ENCODE peak calls at places on chromosomes 7 and 10, in four cellular contexts. C is PC-3, S is GM23248, A is SK-N-SH. U is an unnamed sample.

GRCh38 chr7:139648941-139649425 is 125.5 kb downstream of the CLEC2L start:
- DNase-seq in C (no peak), S (no peak), A (no peak), U (no peak)

GRCh38 chr10:7408003-7408493 is 2.8 kb downstream of the SFMBT2 start:
- DNase-seq in C (no peak), S (peak; percentile 36), A (no peak), U (peak; percentile 64)

GRCh38 chr10:49502358-49502757 is 36.6 kb downstream of the ERCC6 start:
- DNase-seq in C (no peak), S (peak; percentile 39), A (no peak), U (no peak)

GRCh38 chr7:86942081-86942480 is 117.4 kb downstream of the ELAPOR2 start:
- DNase-seq in C (peak; percentile 55), S (no peak), A (no peak), U (peak; percentile 30)

GRCh38 chr7:32051128-32051527 is 19.1 kb downstream of the PDE1C start:
- DNase-seq in C (no peak), S (no peak), A (no peak), U (no peak)

GRCh38 chr7:7719235-7719634 is 828 bp upstream of the RPA3 start:
- DNase-seq in C (peak; percentile 77), S (peak; percentile 82), A (peak; percentile 47), U (no peak)

GRCh38 chr10:14063531-14064317 is 267.0 kb downstream of the FRMD4A start:
- DNase-seq in C (no peak), S (peak; percentile 72), A (no peak), U (no peak)

GRCh38 chr10:26946103-26946907 is 85.5 kb upstream of the ABI1 start:
- DNase-seq in C (peak; percentile 42), S (no peak), A (no peak), U (no peak)

GRCh38 chr7:111763221-111763791 is 201.0 kb upstream of the IMMP2L start:
- DNase-seq in C (peak; percentile 55), S (peak; percentile 77), A (peak; percentile 75), U (peak; percentile 69)

GRCh38 chr7:44176486-44176885 is 12.8 kb downstream of the GCK start:
- DNase-seq in C (no peak), S (no peak), A (no peak), U (no peak)

GRCh38 chr7:3087243-3087642 is 43.6 kb upstream of the CARD11 start:
- DNase-seq in C (no peak), S (no peak), A (no peak), U (peak; percentile 11)

GRCh38 chr7:76260171-76260703 is 42.2 kb upstream of the HSPB1 start:
- DNase-seq in C (peak; percentile 39), S (peak; percentile 55), A (peak; percentile 98), U (peak; percentile 97)

GRCh38 chr10:88110355-88110754 is 246.9 kb downstream of the PTEN start:
- DNase-seq in C (no peak), S (peak; percentile 81), A (no peak), U (no peak)

GRCh38 chr7:38070718-38071117 is 107.3 kb upstream of the STARD3NL start:
- DNase-seq in C (peak; percentile 47), S (peak; percentile 39), A (peak; percentile 73), U (peak; percentile 48)

GRCh38 chr10:59626523-59626869 is 83.2 kb downstream of the SLC16A9 start:
- DNase-seq in C (peak; percentile 26), S (no peak), A (no peak), U (no peak)

GRCh38 chr7:108030536-108030935 is 27.6 kb upstream of the LAMB1 start:
- DNase-seq in C (no peak), S (peak; percentile 79), A (no peak), U (no peak)

GRCh38 chr10:95618101-95618500 is 38.4 kb downstream of the ALDH18A1 start:
- DNase-seq in C (no peak), S (no peak), A (no peak), U (no peak)

GRCh38 chr7:50649259-50649885 is 84.2 kb upstream of the DDC start:
- DNase-seq in C (no peak), S (no peak), A (no peak), U (no peak)

GRCh38 chr10:87092356-87092860 is 2.2 kb downstream of the GLUD1 start:
- DNase-seq in C (peak; percentile 49), S (peak; percentile 75), A (no peak), U (peak; percentile 7)

GRCh38 chr10:133377025-133377817 is 1.8 kb upstream of the PAOX start:
- DNase-seq in C (no peak), S (no peak), A (no peak), U (no peak)

GRCh38 chr10:91901784-91902677 is 7.3 kb downstream of the FGFBP3 start:
- DNase-seq in C (peak; percentile 93), S (peak; percentile 93), A (no peak), U (no peak)

GRCh38 chr10:7611909-7612308 is 54.9 kb downstream of the ITIH5 start:
- DNase-seq in C (no peak), S (peak; percentile 63), A (no peak), U (no peak)

GRCh38 chr10:119449760-119450461 is 92.6 kb downstream of the RGS10 start:
- DNase-seq in C (peak; percentile 89), S (peak; percentile 100), A (no peak), U (no peak)

GRCh38 chr10:131732631-131733127 is 168.1 kb upstream of the PPP2R2D start:
- DNase-seq in C (peak; percentile 7), S (no peak), A (no peak), U (no peak)

GRCh38 chr7:45033261-45033930 is 33.4 kb downstream of the CCM2 start:
- DNase-seq in C (peak; percentile 10), S (peak; percentile 87), A (peak; percentile 34), U (no peak)

GRCh38 chr10:971150-971542 is 17.1 kb upstream of the GTPBP4 start:
- DNase-seq in C (no peak), S (peak; percentile 57), A (peak; percentile 57), U (no peak)

GRCh38 chr10:126242352-126243260 is 145.7 kb downstream of the ADAM12 start:
- DNase-seq in C (no peak), S (peak; percentile 93), A (peak; percentile 80), U (no peak)

GRCh38 chr7:27619492-27619891 is 43.2 kb downstream of the HIBADH start:
- DNase-seq in C (peak; percentile 8), S (no peak), A (no peak), U (no peak)
- H3K9me3 ChIP-seq in C (peaks cover 24% of the 10 kb centered on the region), S (no peaks in the 10 kb centered on the region), A (peaks cover 23% of the 10 kb centered on the region), U (peaks cover 20% of the 10 kb centered on the region)

DNA sequence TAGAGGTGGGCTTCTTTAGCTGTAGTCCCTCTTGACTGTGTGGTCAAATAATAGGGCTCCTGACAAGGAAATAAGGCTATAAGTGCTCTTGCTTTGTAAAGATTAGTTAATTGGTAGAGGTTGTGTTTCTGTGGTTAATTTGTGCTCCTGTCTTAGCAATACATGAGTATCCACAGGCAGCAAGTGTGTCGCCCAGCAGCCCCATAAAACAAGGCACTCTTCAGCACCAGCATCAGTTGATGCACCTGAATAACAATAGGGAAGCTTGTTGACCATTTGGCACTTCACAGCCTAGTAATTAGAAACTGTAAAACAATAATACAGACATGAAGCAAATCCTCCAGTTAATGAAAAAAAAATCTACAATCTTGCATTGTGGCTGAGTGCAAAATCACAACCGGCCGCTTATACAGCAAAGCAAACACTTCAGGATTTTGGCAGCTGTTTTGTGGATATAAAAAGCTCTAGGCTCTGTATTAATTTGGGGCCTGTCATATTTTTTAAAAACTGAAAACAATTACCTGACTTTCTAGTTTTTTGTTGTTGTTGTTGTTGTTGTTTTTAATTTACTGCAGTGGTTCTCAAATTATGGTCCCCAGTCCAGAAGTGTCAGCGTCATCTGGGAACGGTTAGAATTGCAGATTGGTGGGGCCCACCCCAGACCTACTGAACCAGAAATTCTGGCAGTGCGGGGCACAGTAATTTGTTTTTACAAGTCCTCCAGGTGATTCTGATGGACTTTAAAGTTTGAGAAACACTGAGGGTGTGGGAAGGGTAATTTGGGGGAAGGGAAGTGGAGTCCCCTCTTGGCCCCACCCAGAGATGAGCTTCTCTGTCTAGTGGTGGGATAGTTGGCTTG is 56.8 kb downstream of the AUTS2 start:
- DNase-seq in C (no peak), S (no peak), A (no peak), U (no peak)
- TF ChIP-seq EZH2phosphoT487 in C (no peak), S (no peak), A (no peak), U (no peak)

GRCh38 chr10:123301077-123301875 is 147.1 kb downstream of the BUB3 start:
- DNase-seq in C (peak; percentile 60), S (peak; percentile 69), A (peak; percentile 40), U (peak; percentile 41)
- H3K9ac ChIP-seq in C (no peak overlapping the region), S (no peak overlapping the region), A (no peak overlapping the region), U (no peak overlapping the region)

GRCh38 chr10:128721851-128722250 is 595.6 kb upstream of the MKI67 start:
- DNase-seq in C (no peak), S (no peak), A (no peak), U (no peak)

GRCh38 chr10:128725531-128725930 is 599.3 kb upstream of the MKI67 start:
- DNase-seq in C (no peak), S (no peak), A (no peak), U (no peak)

GRCh38 chr10:128727114-128727513 is 600.9 kb upstream of the MKI67 start:
- DNase-seq in C (no peak), S (no peak), A (no peak), U (no peak)

GRCh38 chr10:128722947-128723346 is 596.7 kb upstream of the MKI67 start:
- DNase-seq in C (no peak), S (no peak), A (no peak), U (no peak)

DNA sequence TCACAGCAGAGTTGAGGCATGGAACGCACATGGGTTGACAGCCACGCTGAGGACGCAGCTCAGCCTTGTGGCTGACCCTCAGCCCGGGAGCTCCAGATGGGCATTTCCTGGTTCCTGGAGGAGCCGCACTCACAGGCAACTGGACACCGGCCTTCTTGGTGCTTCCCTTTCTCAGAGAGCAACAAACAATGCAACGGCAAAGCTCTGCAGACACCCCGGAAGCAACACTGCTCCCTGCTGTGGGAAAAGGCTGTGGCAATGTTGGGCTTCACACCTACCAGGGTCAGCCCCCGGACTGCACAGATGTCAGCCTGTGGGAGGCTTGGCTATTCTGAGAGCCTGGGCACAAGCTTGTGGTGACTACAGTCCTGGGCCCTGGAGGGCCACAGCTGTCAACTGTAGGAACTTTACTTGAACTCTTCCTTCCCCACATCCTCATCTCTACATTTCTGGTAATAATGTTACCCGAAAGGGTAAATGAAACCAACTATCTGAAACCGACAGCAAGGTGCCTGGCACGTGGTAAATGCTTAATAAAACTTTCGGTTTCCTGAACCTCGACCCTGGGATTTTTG is 597.5 kb upstream of the MKI67 start:
- DNase-seq in C (no peak), S (no peak), A (no peak), U (no peak)
- H3K9me3 ChIP-seq in C (no peaks in the 10 kb centered on the region), S (no peaks in the 10 kb centered on the region), A (no peaks in the 10 kb centered on the region), U (no peaks in the 10 kb centered on the region)

DNA sequence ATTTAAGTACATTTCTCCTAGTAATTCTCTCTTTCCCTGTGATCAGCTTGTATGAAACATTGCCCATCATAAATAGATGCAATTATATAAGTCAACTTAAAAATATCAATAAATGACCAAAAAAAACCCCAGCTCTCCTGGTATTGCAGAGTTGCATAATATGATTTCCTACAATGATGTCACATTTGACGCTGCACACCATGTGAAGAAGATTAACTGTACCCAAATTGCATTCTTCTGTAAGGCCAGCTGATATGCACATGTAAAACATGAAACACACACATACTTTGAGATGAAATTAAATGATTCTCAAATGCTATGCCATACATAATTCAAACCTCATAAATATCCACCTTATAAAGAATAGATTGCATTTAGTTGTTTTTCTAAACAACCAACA is 115.5 kb downstream of the AGMO start:
- DNase-seq in C (no peak), S (no peak), A (peak; percentile 33), U (no peak)
- TF ChIP-seq EZH2phosphoT487 in C (no peak), S (no peak), A (no peak), U (no peak)

U was measured in neural progenitor cell.